ENCODE peak calls at places on chromosomes 1 and 21, in five cellular contexts. Y is A549, V is K562, X is H1, L is HepG2. U is an unnamed sample.

GRCh38 chr1:172135076-172135672 is 285.3 kb upstream of the C1orf105 start:
- DNase-seq in X (no peak), V (peak; percentile 23), Y (peak; percentile 8), L (peak; percentile 32), U (no peak)

GRCh38 chr21:35002879-35003722 is 46.0 kb downstream of the RUNX1 start:
- DNase-seq in X (no peak), L (no peak), V (no peak), Y (no peak), U (no peak)

GRCh38 chr1:94316836-94317789 is 79.7 kb upstream of the ARHGAP29 start:
- DNase-seq in Y (no peak), V (no peak), X (no peak), L (peak; percentile 83), U (peak; percentile 56)

GRCh38 chr1:203200059-203200553 is 13.6 kb upstream of the CHI3L1 start:
- DNase-seq in L (peak; percentile 32), V (no peak), X (no peak), Y (no peak), U (no peak)

GRCh38 chr1:230307213-230307612 is 118.9 kb downstream of the PGBD5 start:
- DNase-seq in Y (no peak), V (no peak), L (no peak), X (no peak), U (peak; percentile 6)

GRCh38 chr1:175742790-175743459 is 470 bp downstream of the TNR start:
- DNase-seq in V (no peak), Y (no peak), X (no peak), L (peak; percentile 26), U (peak; percentile 55)

GRCh38 chr1:117566556-117566955 is 39.3 kb upstream of the TENT5C start:
- DNase-seq in X (no peak), V (no peak), Y (no peak), L (no peak), U (no peak)

GRCh38 chr1:193538690-193539089 is 352.3 kb upstream of the B3GALT2 start:
- DNase-seq in V (no peak), L (no peak), Y (no peak), X (no peak), U (no peak)

GRCh38 chr1:183732251-183732650 is 72.7 kb upstream of the RGL1 start:
- DNase-seq in Y (no peak), V (no peak), L (no peak), X (no peak), U (no peak)

GRCh38 chr1:111948209-111949131 is 41.0 kb downstream of the KCND3 start:
- DNase-seq in X (no peak), Y (no peak), L (no peak), V (no peak), U (no peak)

GRCh38 chr1:5765465-5765864 is 226.8 kb downstream of the NPHP4 start:
- DNase-seq in Y (no peak), X (no peak), V (no peak), L (no peak), U (no peak)

GRCh38 chr1:221303623-221304022 is 424.4 kb downstream of the HLX start:
- DNase-seq in V (no peak), X (no peak), L (no peak), Y (no peak), U (no peak)

GRCh38 chr1:9086060-9086459 is 16.6 kb upstream of the SLC2A5 start:
- DNase-seq in Y (no peak), L (no peak), V (no peak), X (no peak), U (no peak)

GRCh38 chr1:91949356-91949699 is at the start of gene BRDT:
- DNase-seq in Y (no peak), V (no peak), L (no peak), X (no peak), U (no peak)
- H3K4me3 ChIP-seq in Y (no peak within 1 kb of the TSS), V (no peak within 1 kb of the TSS), L (no peak within 1 kb of the TSS), X (no peak within 1 kb of the TSS), U (no peak within 1 kb of the TSS)

GRCh38 chr1:39090757-39091156 is 64.6 kb downstream of the NDUFS5 start:
- DNase-seq in X (no peak), L (no peak), V (no peak), Y (no peak), U (no peak)
- TF ChIP-seq JUN in X (no peak), L (no peak), V (no peak), Y (no peak), U (no peak)

DNA sequence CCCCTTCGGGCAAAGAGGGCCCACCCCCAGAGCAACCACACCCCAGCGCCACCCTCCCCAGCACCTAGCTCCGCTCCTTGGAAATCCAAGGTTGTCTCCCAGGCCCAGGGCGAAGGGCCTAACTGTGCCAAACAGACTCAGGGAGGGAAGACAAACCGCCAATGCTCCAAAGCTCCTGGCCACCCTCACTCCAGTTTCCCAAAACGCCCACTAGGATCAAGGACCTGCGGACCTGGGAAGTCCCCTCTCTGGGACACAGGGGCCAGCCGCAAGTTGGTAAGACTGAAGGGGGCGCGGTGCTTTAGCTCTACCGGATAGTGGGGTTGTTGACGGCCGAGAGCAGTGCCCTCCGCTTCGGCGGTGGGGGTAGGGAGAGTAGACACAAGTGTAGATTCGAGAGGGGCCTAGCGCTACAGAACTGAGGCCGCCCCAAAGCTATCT is 581 bp downstream of the IRF6 start:
- DNase-seq in X (no peak), L (no peak), V (no peak), Y (no peak), U (peak; percentile 37)
- H3K4me3 ChIP-seq in X (peak overlapping the region; percentile 91), L (no peak overlapping the region), V (no peak overlapping the region), Y (no peak overlapping the region), U (no peak overlapping the region)

GRCh38 chr1:228004887-228005462 is 1.8 kb upstream of the WNT3A start:
- DNase-seq in Y (no peak), V (peak; percentile 42), X (no peak), L (no peak), U (no peak)

GRCh38 chr1:228007054-228007800 is 429 bp downstream of the WNT3A start:
- DNase-seq in V (peak; percentile 12), L (no peak), X (no peak), Y (no peak), U (no peak)

GRCh38 chr1:228006793-228007053 is at the start of gene WNT3A:
- DNase-seq in L (no peak), X (no peak), V (peak; percentile 85), Y (no peak), U (no peak)

GRCh38 chr1:228005511-228006033 is 1.2 kb upstream of the WNT3A start:
- DNase-seq in V (no peak), L (no peak), Y (no peak), X (no peak), U (no peak)

GRCh38 chr1:228006034-228006792 is 585 bp upstream of the WNT3A start:
- DNase-seq in Y (no peak), L (no peak), V (peak; percentile 5), X (no peak), U (no peak)
- TF ChIP-seq JUN in Y (no peak), L (no peak), V (no peak), X (no peak), U (no peak)

GRCh38 chr1:222928212-222928611 is 113.4 kb downstream of the DISP1 start:
- DNase-seq in X (peak; percentile 73), V (no peak), L (peak; percentile 49), Y (no peak), U (peak; percentile 52)
- H3K4me3 ChIP-seq in X (no peak overlapping the region), V (no peak overlapping the region), L (no peak overlapping the region), Y (no peak overlapping the region), U (no peak overlapping the region)

GRCh38 chr1:232600430-232601258 is 29.3 kb downstream of the SIPA1L2 start:
- DNase-seq in V (no peak), L (no peak), X (no peak), Y (no peak), U (no peak)
- TF ChIP-seq JUN in V (no peak), L (no peak), X (no peak), Y (no peak), U (no peak)

DNA sequence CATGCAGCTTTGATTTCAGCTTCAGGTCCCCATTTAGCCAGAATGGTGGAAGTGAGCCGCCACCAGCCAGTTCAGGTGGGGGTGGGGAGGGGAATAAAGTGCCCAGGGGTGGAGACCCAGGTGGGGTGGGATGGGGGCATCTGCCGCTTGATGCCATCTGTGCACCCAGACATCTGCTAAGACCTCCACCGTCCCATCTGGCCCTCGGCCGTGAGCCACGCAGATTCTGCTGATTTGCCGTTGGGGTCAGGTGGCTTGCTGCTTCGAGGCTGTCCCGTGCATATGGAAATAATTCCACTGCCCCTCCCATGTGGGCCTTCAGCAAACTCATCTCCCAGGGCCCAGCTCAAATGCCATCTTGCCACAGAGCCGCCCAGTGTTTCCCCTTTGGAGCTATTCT is 99.7 kb downstream of the KAZN start:
- DNase-seq in X (no peak), L (no peak), V (no peak), Y (no peak), U (no peak)
- H3K4me3 ChIP-seq in X (no peak overlapping the region), L (no peak overlapping the region), V (no peak overlapping the region), Y (no peak overlapping the region), U (no peak overlapping the region)

DNA sequence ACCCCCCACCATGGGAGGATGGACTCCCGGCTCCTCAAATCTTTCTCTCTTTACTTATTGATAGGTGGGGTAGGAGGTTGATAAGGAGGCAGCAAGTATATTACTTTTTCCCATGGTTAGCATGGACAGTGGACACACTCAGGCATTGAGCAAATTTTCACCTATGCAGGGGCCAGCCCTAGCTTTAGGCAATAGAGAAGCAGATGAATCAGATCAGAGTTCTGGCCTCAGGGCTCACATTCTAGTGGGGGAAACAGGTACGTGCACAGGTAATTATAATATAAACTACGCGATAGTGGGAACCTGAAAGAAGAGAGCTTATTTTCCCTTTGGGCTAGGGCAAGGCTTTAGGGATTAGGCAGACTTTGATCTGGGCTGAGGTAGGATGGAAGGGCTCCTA is 13.5 kb upstream of the FOXE3 start:
- DNase-seq in X (no peak), V (no peak), Y (no peak), L (no peak), U (no peak)
- TF ChIP-seq JUN in X (no peak), V (no peak), Y (no peak), L (no peak), U (no peak)

DNA sequence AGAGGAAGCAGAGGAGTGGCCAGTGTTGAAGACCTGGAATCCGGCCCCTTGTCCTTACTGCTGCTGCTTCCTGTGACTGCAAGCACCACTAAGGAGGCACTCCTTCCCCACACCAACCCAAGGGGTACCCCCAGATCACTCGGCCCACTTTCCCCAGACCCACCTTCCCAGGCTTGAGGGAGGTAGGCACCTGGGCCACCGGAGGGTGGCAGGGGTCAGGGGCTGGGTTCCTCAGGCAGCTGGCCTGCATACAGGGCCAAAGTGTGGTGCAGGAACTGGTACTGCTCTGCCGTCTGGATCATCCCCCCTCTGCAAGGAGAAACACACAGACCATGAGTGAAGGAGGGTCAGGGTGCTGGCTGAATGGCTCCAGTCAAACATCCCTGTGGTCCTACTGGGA is 3.9 kb upstream of the ARL8A start:
- DNase-seq in X (no peak), L (no peak), Y (no peak), V (no peak), U (no peak)
- H3K4me3 ChIP-seq in X (no peak overlapping the region), L (no peak overlapping the region), Y (no peak overlapping the region), V (no peak overlapping the region), U (no peak overlapping the region)

GRCh38 chr1:186620526-186620925 is 59.7 kb downstream of the PTGS2 start:
- DNase-seq in X (no peak), V (no peak), L (no peak), Y (no peak), U (no peak)

GRCh38 chr1:186626533-186626932 is 53.7 kb downstream of the PTGS2 start:
- DNase-seq in L (no peak), Y (no peak), X (no peak), V (no peak), U (peak; percentile 85)

GRCh38 chr1:186623547-186623946 is 56.7 kb downstream of the PTGS2 start:
- DNase-seq in L (no peak), Y (no peak), V (no peak), X (no peak), U (no peak)

GRCh38 chr1:186617860-186618780 is 62.1 kb downstream of the PTGS2 start:
- DNase-seq in Y (peak; percentile 56), X (no peak), V (no peak), L (no peak), U (no peak)

GRCh38 chr1:186620951-186621350 is 59.3 kb downstream of the PTGS2 start:
- DNase-seq in Y (no peak), X (no peak), V (no peak), L (no peak), U (no peak)
- TF ChIP-seq JUN in Y (no peak), X (no peak), V (no peak), L (no peak), U (no peak)